ENCODE peak calls at places on chromosome 14, in five cellular contexts. One of them, this sample, is unnamed.
A peak's percentile ranks its signal among the peaks of the same experiment; 100 is the strongest.

GRCh38 chr14:31937730-31938346 is 139.3 kb upstream of the ARHGAP5 start:
- DNase-seq in activated T-cell treated with anti-CD3 and anti-CD28 coated beads for 1 hour: peak; percentile 28
- DNase-seq in left ventricle myocardium inferior: peak; percentile 26
- DNase-seq in LoVo: peak; percentile 86
- DNase-seq in activated B cell treated with CpG ODN at 0.5 μM for 24 hours: no peak
- DNase-seq in this sample: no peak

GRCh38 chr14:103847954-103848719 is 762 bp upstream of the PPP1R13B start:
- DNase-seq in activated T-cell treated with anti-CD3 and anti-CD28 coated beads for 1 hour: no peak
- DNase-seq in left ventricle myocardium inferior: no peak
- DNase-seq in LoVo: no peak
- DNase-seq in activated B cell treated with CpG ODN at 0.5 μM for 24 hours: no peak
- DNase-seq in this sample: peak; percentile 85

GRCh38 chr14:78701246-78701645 is 531.1 kb downstream of the NRXN3 start:
- DNase-seq in activated T-cell treated with anti-CD3 and anti-CD28 coated beads for 1 hour: no peak
- DNase-seq in left ventricle myocardium inferior: no peak
- DNase-seq in LoVo: no peak
- DNase-seq in activated B cell treated with CpG ODN at 0.5 μM for 24 hours: no peak
- DNase-seq in this sample: no peak

GRCh38 chr14:33943484-33943883 is 7.4 kb downstream of the EGLN3 start:
- DNase-seq in activated T-cell treated with anti-CD3 and anti-CD28 coated beads for 1 hour: no peak
- DNase-seq in left ventricle myocardium inferior: no peak
- DNase-seq in LoVo: no peak
- DNase-seq in activated B cell treated with CpG ODN at 0.5 μM for 24 hours: no peak
- DNase-seq in this sample: no peak

GRCh38 chr14:81402123-81402495 is 2.0 kb upstream of the STON2 start:
- DNase-seq in activated T-cell treated with anti-CD3 and anti-CD28 coated beads for 1 hour: no peak
- DNase-seq in left ventricle myocardium inferior: no peak
- DNase-seq in LoVo: no peak
- DNase-seq in activated B cell treated with CpG ODN at 0.5 μM for 24 hours: no peak
- DNase-seq in this sample: no peak

GRCh38 chr14:67514203-67514607 is 18.9 kb upstream of the PLEKHH1 start:
- DNase-seq in activated T-cell treated with anti-CD3 and anti-CD28 coated beads for 1 hour: no peak
- DNase-seq in left ventricle myocardium inferior: no peak
- DNase-seq in LoVo: no peak
- DNase-seq in activated B cell treated with CpG ODN at 0.5 μM for 24 hours: no peak
- DNase-seq in this sample: peak; percentile 43

GRCh38 chr14:71414631-71415403 is 507.6 kb downstream of the PCNX1 start:
- DNase-seq in activated T-cell treated with anti-CD3 and anti-CD28 coated beads for 1 hour: no peak
- DNase-seq in left ventricle myocardium inferior: no peak
- DNase-seq in LoVo: no peak
- DNase-seq in activated B cell treated with CpG ODN at 0.5 μM for 24 hours: no peak
- DNase-seq in this sample: no peak

GRCh38 chr14:95432152-95433093 is 84.0 kb downstream of the SYNE3 start:
- DNase-seq in activated T-cell treated with anti-CD3 and anti-CD28 coated beads for 1 hour: no peak
- DNase-seq in left ventricle myocardium inferior: peak; percentile 41
- DNase-seq in LoVo: no peak
- DNase-seq in activated B cell treated with CpG ODN at 0.5 μM for 24 hours: no peak
- DNase-seq in this sample: peak; percentile 83

GRCh38 chr14:93239869-93240677 is 33.0 kb downstream of the UBR7 start:
- DNase-seq in activated T-cell treated with anti-CD3 and anti-CD28 coated beads for 1 hour: no peak
- DNase-seq in left ventricle myocardium inferior: no peak
- DNase-seq in LoVo: peak; percentile 84
- DNase-seq in activated B cell treated with CpG ODN at 0.5 μM for 24 hours: no peak
- DNase-seq in this sample: no peak

GRCh38 chr14:54600685-54601084 is 33.8 kb downstream of the SAMD4A start:
- DNase-seq in activated T-cell treated with anti-CD3 and anti-CD28 coated beads for 1 hour: no peak
- DNase-seq in left ventricle myocardium inferior: no peak
- DNase-seq in LoVo: no peak
- DNase-seq in activated B cell treated with CpG ODN at 0.5 μM for 24 hours: no peak
- DNase-seq in this sample: no peak

GRCh38 chr14:34345718-34346465 is 116.1 kb downstream of the SPTSSA start:
- DNase-seq in activated T-cell treated with anti-CD3 and anti-CD28 coated beads for 1 hour: no peak
- DNase-seq in left ventricle myocardium inferior: no peak
- DNase-seq in LoVo: no peak
- DNase-seq in activated B cell treated with CpG ODN at 0.5 μM for 24 hours: no peak
- DNase-seq in this sample: no peak

GRCh38 chr14:72291908-72292688 is 359.9 kb downstream of the RGS6 start:
- DNase-seq in activated T-cell treated with anti-CD3 and anti-CD28 coated beads for 1 hour: no peak
- DNase-seq in left ventricle myocardium inferior: no peak
- DNase-seq in LoVo: peak; percentile 41
- DNase-seq in activated B cell treated with CpG ODN at 0.5 μM for 24 hours: no peak
- DNase-seq in this sample: no peak

GRCh38 chr14:38045461-38045860 is 162.2 kb upstream of the SSTR1 start:
- DNase-seq in activated T-cell treated with anti-CD3 and anti-CD28 coated beads for 1 hour: no peak
- DNase-seq in left ventricle myocardium inferior: no peak
- DNase-seq in LoVo: no peak
- DNase-seq in activated B cell treated with CpG ODN at 0.5 μM for 24 hours: no peak
- DNase-seq in this sample: no peak

GRCh38 chr14:58108717-58109116 is 43.3 kb downstream of the ARMH4 start:
- DNase-seq in activated T-cell treated with anti-CD3 and anti-CD28 coated beads for 1 hour: no peak
- DNase-seq in left ventricle myocardium inferior: no peak
- DNase-seq in LoVo: no peak
- DNase-seq in activated B cell treated with CpG ODN at 0.5 μM for 24 hours: no peak
- DNase-seq in this sample: no peak

GRCh38 chr14:68372363-68372762 is 420.5 kb downstream of the ZFP36L1 start:
- DNase-seq in activated T-cell treated with anti-CD3 and anti-CD28 coated beads for 1 hour: no peak
- DNase-seq in left ventricle myocardium inferior: no peak
- DNase-seq in LoVo: no peak
- DNase-seq in activated B cell treated with CpG ODN at 0.5 μM for 24 hours: no peak
- DNase-seq in this sample: no peak

GRCh38 chr14:100587763-100588411 is 670 bp upstream of the BEGAIN start:
- DNase-seq in activated T-cell treated with anti-CD3 and anti-CD28 coated beads for 1 hour: no peak
- DNase-seq in left ventricle myocardium inferior: peak; percentile 6
- DNase-seq in LoVo: no peak
- DNase-seq in activated B cell treated with CpG ODN at 0.5 μM for 24 hours: peak; percentile 10
- DNase-seq in this sample: peak; percentile 8

GRCh38 chr14:68359862-68360552 is 432.9 kb downstream of the ZFP36L1 start:
- DNase-seq in activated T-cell treated with anti-CD3 and anti-CD28 coated beads for 1 hour: no peak
- DNase-seq in left ventricle myocardium inferior: peak; percentile 55
- DNase-seq in LoVo: peak; percentile 93
- DNase-seq in activated B cell treated with CpG ODN at 0.5 μM for 24 hours: no peak
- DNase-seq in this sample: peak; percentile 67

GRCh38 chr14:76502219-76502618 is 126.3 kb downstream of the ESRRB start:
- DNase-seq in activated T-cell treated with anti-CD3 and anti-CD28 coated beads for 1 hour: no peak
- DNase-seq in left ventricle myocardium inferior: no peak
- DNase-seq in LoVo: no peak
- DNase-seq in activated B cell treated with CpG ODN at 0.5 μM for 24 hours: no peak
- DNase-seq in this sample: no peak

This sample was measured in ovary.